ENCODE peak calls at places on chromosome 12, in seven cellular contexts. P is stimulated activated CD8-positive, alpha-beta memory T cell treated with anti-CD3 and anti-CD28 coated beads, Interleukin-12 subunit alpha, Interleukin-12 subunit beta, amount 100 ng/mL, for 1 hour; W is astrocyte of the spinal cord; K is IMR-90; N is RPMI7951; H is T-helper 9 cell; J is mammary epithelial cell. U is an unnamed sample.

GRCh38 chr12:25994252-25994651 is 35.8 kb downstream of the RASSF8 start:
- DNase-seq in J (peak), W (peak), P (no peak), K (peak), H (no peak), N (peak), U (no peak)

GRCh38 chr12:65335021-65335714 is 56.7 kb downstream of the MSRB3 start:
- DNase-seq in P (no peak), H (no peak), J (peak), K (peak), W (peak), N (peak), U (peak)

GRCh38 chr12:480831-481230 is 21.1 kb downstream of the B4GALNT3 start:
- DNase-seq in J (no peak), K (peak), N (peak), H (no peak), P (no peak), W (peak), U (no peak)

GRCh38 chr12:666766-667308 is 3.6 kb upstream of the NINJ2 start:
- DNase-seq in W (peak), J (peak), H (no peak), N (peak), K (peak), P (no peak), U (peak)

GRCh38 chr12:104473374-104473983 is 16.7 kb downstream of the CHST11 start:
- DNase-seq in P (no peak), N (no peak), W (no peak), H (no peak), J (no peak), K (no peak), U (no peak)

GRCh38 chr12:49671051-49671765 is 36.0 kb downstream of the FMNL3 start:
- DNase-seq in W (no peak), K (no peak), H (peak), J (no peak), N (no peak), P (peak), U (no peak)

GRCh38 chr12:94586589-94587259 is 63.6 kb downstream of the TMCC3 start:
- DNase-seq in N (no peak), P (no peak), J (no peak), H (no peak), W (no peak), K (no peak), U (no peak)

GRCh38 chr12:113232787-113233585 is 11.7 kb downstream of the TPCN1 start:
- DNase-seq in W (peak), N (no peak), H (peak), P (peak), J (no peak), K (no peak), U (no peak)